ENCODE peak calls at places on chromosomes 13 and 19, in five cellular contexts. A is fibroblast of lung, Y is upper lobe of right lung, X is fibroblast of mammary gland, Q is neural progenitor cell. I is an unnamed sample.

GRCh38 chr13:22107549-22107948 is 436.7 kb downstream of the FGF9 start:
- DNase-seq in Q (no peak), A (no peak), Y (no peak), X (no peak), I (no peak)

GRCh38 chr19:49362048-49362925 is at the start of gene TEAD2:
- DNase-seq in Y (peak), A (peak), Q (peak), X (peak), I (peak)

GRCh38 chr13:91623151-91623550 is 224.7 kb downstream of the GPC5 start:
- DNase-seq in Y (no peak), Q (no peak), A (no peak), X (no peak), I (no peak)

GRCh38 chr13:111572956-111573355 is 252.5 kb downstream of the TEX29 start:
- DNase-seq in Q (no peak), Y (no peak), X (no peak), A (no peak), I (peak)

GRCh38 chr13:39016789-39017188 is 21.1 kb downstream of the PROSER1 start:
- DNase-seq in A (peak), Q (peak), Y (no peak), X (peak), I (peak)

GRCh38 chr19:56085571-56086275 is 35.4 kb downstream of the ZNF787 start:
- DNase-seq in A (no peak), Y (peak), Q (no peak), X (peak), I (no peak)

GRCh38 chr13:106513025-106513424 is 22.4 kb downstream of the EFNB2 start:
- DNase-seq in Q (no peak), Y (no peak), A (peak), X (peak), I (no peak)

GRCh38 chr19:14118165-14119051 is 846 bp upstream of the PRKACA start:
- DNase-seq in Q (peak), A (peak), Y (peak), X (peak), I (peak)

GRCh38 chr19:33242911-33243310 is 17.3 kb upstream of the SLC7A10 start:
- DNase-seq in Q (no peak), X (no peak), A (no peak), Y (no peak), I (no peak)

GRCh38 chr13:76939215-76939614 is 9.1 kb upstream of the ACOD1 start:
- DNase-seq in X (peak), Q (no peak), Y (no peak), A (peak), I (no peak)

GRCh38 chr19:45492627-45493470 is 4.0 kb downstream of the RTN2 start:
- DNase-seq in X (peak), A (peak), Y (peak), Q (peak), I (no peak)

GRCh38 chr13:49341941-49342340 is 94.2 kb downstream of the CDADC1 start:
- DNase-seq in X (no peak), A (no peak), Y (no peak), Q (no peak), I (no peak)

GRCh38 chr19:38596057-38596981 is 21.4 kb downstream of the MAP4K1 start:
- DNase-seq in Y (peak), X (no peak), A (no peak), Q (peak), I (peak)

GRCh38 chr19:8592231-8593009 is 15.2 kb upstream of the MYO1F start:
- DNase-seq in Y (peak), X (peak), A (peak), Q (peak), I (peak)

GRCh38 chr13:88063741-88064140 is 392.6 kb downstream of the SLITRK5 start:
- DNase-seq in Q (no peak), X (no peak), Y (no peak), A (no peak), I (no peak)

GRCh38 chr19:11554160-11554559 is 4.9 kb downstream of the ELOF1 start:
- DNase-seq in Q (no peak), Y (no peak), X (no peak), A (no peak), I (no peak)

GRCh38 chr19:39112338-39112890 is 13.2 kb upstream of the PAK4 start:
- DNase-seq in Y (no peak), Q (no peak), X (peak), A (no peak), I (no peak)

GRCh38 chr19:50858896-50859295 is 4.2 kb downstream of the KLK3 start:
- DNase-seq in A (no peak), Y (no peak), X (no peak), Q (no peak), I (no peak)

GRCh38 chr19:39445258-39446071 is at the start of gene SUPT5H:
- DNase-seq in A (peak), Q (peak), Y (peak), X (peak), I (peak)

GRCh38 chr13:23707674-23708073 is 137.5 kb downstream of the TNFRSF19 start:
- DNase-seq in A (peak), Q (no peak), X (peak), Y (no peak), I (no peak)
- TF ChIP-seq CTCF in A (peak), Q (no peak), X (peak), Y (peak), I (no peak)

GRCh38 chr13:35163674-35164073 is 221.6 kb downstream of the NBEA start:
- DNase-seq in Q (no peak), X (no peak), Y (no peak), A (no peak), I (no peak)
- TF ChIP-seq CTCF in Q (no peak), X (no peak), Y (no peak), A (no peak), I (no peak)

DNA sequence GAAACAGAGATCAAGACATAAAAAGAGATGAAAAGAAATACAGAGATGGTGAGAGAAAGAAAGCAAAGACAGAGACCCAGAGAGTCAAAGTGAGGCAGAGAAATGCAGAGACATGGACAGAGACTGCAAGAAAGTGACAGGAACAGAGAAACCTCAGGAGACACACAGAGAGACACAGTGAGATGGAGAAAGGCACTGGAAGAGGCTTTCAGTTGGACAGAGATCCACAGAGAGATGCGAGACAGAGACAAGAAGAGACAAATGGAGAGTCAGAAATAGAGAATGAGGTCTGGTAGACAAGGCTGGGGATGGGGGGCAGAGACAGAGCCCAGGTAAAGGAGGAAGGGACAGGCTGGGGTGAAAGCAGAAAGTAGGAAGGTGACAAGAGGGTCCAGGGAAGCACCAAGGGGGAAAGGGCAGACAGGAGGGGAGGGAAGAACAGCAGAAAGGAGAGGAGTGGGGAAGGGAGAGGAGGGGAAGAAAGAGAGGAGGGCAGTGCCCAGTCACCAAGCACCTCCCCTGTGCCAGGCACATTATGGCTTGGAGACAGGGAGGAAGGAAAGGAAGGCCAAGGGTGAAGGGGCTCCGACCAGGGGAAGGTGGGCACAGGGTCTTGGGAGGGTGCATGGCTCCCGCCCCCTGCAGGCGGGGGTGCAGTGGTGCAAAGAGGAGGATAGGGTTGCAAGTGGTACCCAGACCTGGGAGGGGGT is 38.5 kb downstream of the DEDD2 start:
- DNase-seq in X (no peak), Q (no peak), A (no peak), Y (no peak), I (peak)
- TF ChIP-seq CTCF in X (peak), Q (peak), A (peak), Y (peak), I (peak)

GRCh38 chr13:101941095-101941777 is 460.6 kb downstream of the FGF14 start:
- DNase-seq in A (peak), Y (no peak), Q (no peak), X (peak), I (peak)

GRCh38 chr13:101939370-101939769 is 462.5 kb downstream of the FGF14 start:
- DNase-seq in Y (no peak), Q (no peak), X (no peak), A (no peak), I (no peak)

GRCh38 chr13:101945435-101945834 is 456.4 kb downstream of the FGF14 start:
- DNase-seq in Q (peak), A (no peak), X (no peak), Y (no peak), I (peak)

GRCh38 chr13:101942535-101943157 is 459.2 kb downstream of the FGF14 start:
- DNase-seq in X (peak), Y (no peak), A (no peak), Q (peak), I (peak)

DNA sequence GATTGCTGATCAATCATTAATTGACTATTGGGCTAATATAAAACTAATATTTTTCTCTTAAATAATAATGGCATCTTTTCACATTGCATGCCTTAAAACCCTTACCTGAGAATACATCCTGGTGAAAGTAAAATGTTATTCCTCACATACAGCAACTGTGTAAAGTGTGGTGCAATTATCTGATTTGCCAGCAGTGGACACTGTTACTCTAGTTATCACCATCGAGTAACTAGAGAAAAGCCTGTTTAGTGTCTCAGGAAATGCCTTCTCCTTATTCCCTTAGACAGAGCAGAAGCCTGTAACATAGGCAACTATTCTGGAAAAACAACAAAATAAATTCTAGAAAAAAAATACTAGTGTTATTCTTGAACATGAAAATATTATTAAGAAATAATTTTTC is 459.8 kb downstream of the FGF14 start:
- DNase-seq in Y (no peak), X (peak), Q (peak), A (peak), I (peak)
- TF ChIP-seq CTCF in Y (peak), X (peak), Q (peak), A (peak), I (peak)

GRCh38 chr13:44738463-44738862 is 162.3 kb upstream of the TSC22D1 start:
- DNase-seq in Q (no peak), X (no peak), Y (no peak), A (no peak), I (no peak)

GRCh38 chr13:44734204-44734707 is 158.1 kb upstream of the TSC22D1 start:
- DNase-seq in Q (no peak), A (peak), Y (peak), X (peak), I (no peak)

GRCh38 chr13:44735806-44736205 is 159.7 kb upstream of the TSC22D1 start:
- DNase-seq in Y (no peak), X (no peak), Q (no peak), A (no peak), I (no peak)

GRCh38 chr13:44739539-44739938 is 163.4 kb upstream of the TSC22D1 start:
- DNase-seq in A (peak), Q (no peak), X (peak), Y (no peak), I (no peak)

GRCh38 chr13:44739120-44739519 is 163.0 kb upstream of the TSC22D1 start:
- DNase-seq in X (no peak), A (no peak), Q (no peak), Y (no peak), I (no peak)
- TF ChIP-seq CTCF in X (peak), A (peak), Q (peak), Y (no peak), I (peak)

DNA sequence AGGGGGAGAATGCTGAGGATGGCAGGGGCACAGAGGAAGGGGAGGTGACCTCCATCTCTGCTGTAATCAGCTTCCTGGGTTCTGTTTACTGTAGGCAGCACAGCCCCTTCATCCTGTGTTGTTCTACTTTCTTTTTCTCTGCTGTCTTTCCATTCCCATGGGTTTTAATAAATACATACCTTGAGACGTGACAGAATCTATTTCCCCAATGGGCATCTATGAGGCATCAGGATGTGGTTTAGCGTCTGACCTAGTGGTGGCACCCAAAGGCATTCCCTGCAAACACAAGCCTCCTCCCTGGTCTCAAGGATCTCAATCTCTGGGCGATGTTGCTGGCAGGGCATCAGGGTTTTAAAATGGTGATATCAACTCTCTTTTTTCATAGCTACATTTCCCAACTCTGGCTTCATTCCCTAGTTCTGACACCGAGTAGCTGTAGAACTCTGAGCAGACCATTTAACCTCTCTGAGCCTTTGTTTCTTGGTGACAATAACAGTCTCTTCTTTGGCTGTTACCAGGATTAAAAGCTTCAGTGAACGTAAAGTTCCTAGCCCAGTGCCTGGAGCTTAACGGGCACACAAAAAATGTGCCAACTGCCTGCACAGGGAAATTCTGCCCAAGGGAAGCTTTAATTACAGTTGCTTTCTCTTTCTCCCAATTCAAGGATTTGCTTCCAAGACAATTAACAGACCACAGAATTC is 60.9 kb downstream of the ALOX5AP start:
- DNase-seq in A (peak), X (peak), Y (no peak), Q (no peak), I (no peak)
- TF ChIP-seq CTCF in A (peak), X (no peak), Y (peak), Q (no peak), I (no peak)

I was measured in glutamatergic neuron.